ENCODE peak calls at places on chromosomes 7 and 10, in ten cellular contexts. One of them, this sample, is unnamed.

GRCh38 chr10:69885379-69886156 is 83.9 kb downstream of the COL13A1 start:
- DNase-seq in AG04450: no peak
- DNase-seq in CD8-positive, alpha-beta memory T cell: no peak
- DNase-seq in Kasumi-1: peak; percentile 4
- DNase-seq in effector memory CD4-positive, alpha-beta T cell: no peak
- DNase-seq in cardiac muscle cell: no peak
- DNase-seq in GOT3: no peak
- DNase-seq in neuronal stem cell: no peak
- DNase-seq in T follicular helper cell: no peak
- DNase-seq in GM12865: no peak
- DNase-seq in this sample: no peak

GRCh38 chr10:44983895-44984278 is 5.3 kb upstream of the DEPP1 start:
- DNase-seq in AG04450: no peak
- DNase-seq in CD8-positive, alpha-beta memory T cell: no peak
- DNase-seq in Kasumi-1: no peak
- DNase-seq in effector memory CD4-positive, alpha-beta T cell: no peak
- DNase-seq in cardiac muscle cell: no peak
- DNase-seq in GOT3: no peak
- DNase-seq in neuronal stem cell: no peak
- DNase-seq in T follicular helper cell: no peak
- DNase-seq in GM12865: no peak
- DNase-seq in this sample: no peak

GRCh38 chr7:27161214-27161720 is 4.1 kb downstream of the HOXA9 start:
- DNase-seq in AG04450: no peak
- DNase-seq in CD8-positive, alpha-beta memory T cell: no peak
- DNase-seq in Kasumi-1: peak; percentile 73
- DNase-seq in effector memory CD4-positive, alpha-beta T cell: no peak
- DNase-seq in cardiac muscle cell: no peak
- DNase-seq in GOT3: no peak
- DNase-seq in neuronal stem cell: no peak
- DNase-seq in T follicular helper cell: no peak
- DNase-seq in GM12865: no peak
- DNase-seq in this sample: no peak

GRCh38 chr7:69800495-69800894 is 202.2 kb downstream of the AUTS2 start:
- DNase-seq in AG04450: no peak
- DNase-seq in CD8-positive, alpha-beta memory T cell: no peak
- DNase-seq in Kasumi-1: no peak
- DNase-seq in effector memory CD4-positive, alpha-beta T cell: no peak
- DNase-seq in cardiac muscle cell: peak; percentile 76
- DNase-seq in GOT3: no peak
- DNase-seq in neuronal stem cell: no peak
- DNase-seq in T follicular helper cell: no peak
- DNase-seq in GM12865: no peak
- DNase-seq in this sample: no peak

GRCh38 chr7:54179321-54180029 is 362.7 kb upstream of the VSTM2A start:
- DNase-seq in AG04450: no peak
- DNase-seq in CD8-positive, alpha-beta memory T cell: no peak
- DNase-seq in Kasumi-1: no peak
- DNase-seq in effector memory CD4-positive, alpha-beta T cell: no peak
- DNase-seq in cardiac muscle cell: no peak
- DNase-seq in GOT3: no peak
- DNase-seq in neuronal stem cell: no peak
- DNase-seq in T follicular helper cell: no peak
- DNase-seq in GM12865: no peak
- DNase-seq in this sample: no peak

GRCh38 chr7:27133409-27134157 is 3.0 kb upstream of the HOXA4 start:
- DNase-seq in AG04450: no peak
- DNase-seq in CD8-positive, alpha-beta memory T cell: no peak
- DNase-seq in Kasumi-1: no peak
- DNase-seq in effector memory CD4-positive, alpha-beta T cell: no peak
- DNase-seq in cardiac muscle cell: no peak
- DNase-seq in GOT3: no peak
- DNase-seq in neuronal stem cell: no peak
- DNase-seq in T follicular helper cell: no peak
- DNase-seq in GM12865: no peak
- DNase-seq in this sample: no peak

GRCh38 chr10:97407211-97407951 is 6.2 kb upstream of the RRP12 start:
- DNase-seq in AG04450: peak; percentile 57
- DNase-seq in CD8-positive, alpha-beta memory T cell: peak; percentile 72
- DNase-seq in Kasumi-1: peak; percentile 97
- DNase-seq in effector memory CD4-positive, alpha-beta T cell: no peak
- DNase-seq in cardiac muscle cell: peak; percentile 84
- DNase-seq in GOT3: peak; percentile 73
- DNase-seq in neuronal stem cell: peak; percentile 62
- DNase-seq in T follicular helper cell: peak; percentile 47
- DNase-seq in GM12865: peak; percentile 82
- DNase-seq in this sample: peak; percentile 60

GRCh38 chr7:22856437-22856836 is 33.8 kb upstream of the TOMM7 start:
- DNase-seq in AG04450: no peak
- DNase-seq in CD8-positive, alpha-beta memory T cell: no peak
- DNase-seq in Kasumi-1: no peak
- DNase-seq in effector memory CD4-positive, alpha-beta T cell: no peak
- DNase-seq in cardiac muscle cell: no peak
- DNase-seq in GOT3: no peak
- DNase-seq in neuronal stem cell: no peak
- DNase-seq in T follicular helper cell: no peak
- DNase-seq in GM12865: no peak
- DNase-seq in this sample: no peak

GRCh38 chr10:3783313-3783689 is 1.7 kb downstream of the KLF6 start:
- DNase-seq in AG04450: peak; percentile 78
- DNase-seq in CD8-positive, alpha-beta memory T cell: peak; percentile 60
- DNase-seq in Kasumi-1: peak; percentile 67
- DNase-seq in effector memory CD4-positive, alpha-beta T cell: peak; percentile 59
- DNase-seq in cardiac muscle cell: peak; percentile 64
- DNase-seq in GOT3: no peak
- DNase-seq in neuronal stem cell: no peak
- DNase-seq in T follicular helper cell: peak; percentile 60
- DNase-seq in GM12865: peak; percentile 92
- DNase-seq in this sample: peak; percentile 65

GRCh38 chr7:127654404-127655392 is 2.7 kb downstream of the SND1 start:
- DNase-seq in AG04450: no peak
- DNase-seq in CD8-positive, alpha-beta memory T cell: no peak
- DNase-seq in Kasumi-1: peak; percentile 31
- DNase-seq in effector memory CD4-positive, alpha-beta T cell: no peak
- DNase-seq in cardiac muscle cell: no peak
- DNase-seq in GOT3: no peak
- DNase-seq in neuronal stem cell: no peak
- DNase-seq in T follicular helper cell: no peak
- DNase-seq in GM12865: peak; percentile 24
- DNase-seq in this sample: no peak

GRCh38 chr7:138478499-138478908 is 18.4 kb downstream of the TRIM24 start:
- DNase-seq in AG04450: no peak
- DNase-seq in CD8-positive, alpha-beta memory T cell: no peak
- DNase-seq in Kasumi-1: no peak
- DNase-seq in effector memory CD4-positive, alpha-beta T cell: no peak
- DNase-seq in cardiac muscle cell: no peak
- DNase-seq in GOT3: no peak
- DNase-seq in neuronal stem cell: no peak
- DNase-seq in T follicular helper cell: no peak
- DNase-seq in GM12865: peak; percentile 69
- DNase-seq in this sample: peak; percentile 29

GRCh38 chr10:130711072-130711471 is 574.9 kb downstream of the GLRX3 start:
- DNase-seq in AG04450: no peak
- DNase-seq in CD8-positive, alpha-beta memory T cell: no peak
- DNase-seq in Kasumi-1: no peak
- DNase-seq in effector memory CD4-positive, alpha-beta T cell: no peak
- DNase-seq in cardiac muscle cell: no peak
- DNase-seq in GOT3: no peak
- DNase-seq in neuronal stem cell: no peak
- DNase-seq in T follicular helper cell: no peak
- DNase-seq in GM12865: no peak
- DNase-seq in this sample: no peak

GRCh38 chr10:15700078-15700477 is 19.6 kb downstream of the ITGA8 start:
- DNase-seq in AG04450: no peak
- DNase-seq in CD8-positive, alpha-beta memory T cell: no peak
- DNase-seq in Kasumi-1: no peak
- DNase-seq in effector memory CD4-positive, alpha-beta T cell: no peak
- DNase-seq in cardiac muscle cell: no peak
- DNase-seq in GOT3: no peak
- DNase-seq in neuronal stem cell: no peak
- DNase-seq in T follicular helper cell: no peak
- DNase-seq in GM12865: no peak
- DNase-seq in this sample: no peak

GRCh38 chr10:114806572-114807391 is 14.8 kb upstream of the FHIP2A start:
- DNase-seq in AG04450: no peak
- DNase-seq in CD8-positive, alpha-beta memory T cell: no peak
- DNase-seq in Kasumi-1: no peak
- DNase-seq in effector memory CD4-positive, alpha-beta T cell: no peak
- DNase-seq in cardiac muscle cell: no peak
- DNase-seq in GOT3: no peak
- DNase-seq in neuronal stem cell: no peak
- DNase-seq in T follicular helper cell: no peak
- DNase-seq in GM12865: no peak
- DNase-seq in this sample: no peak

GRCh38 chr7:155213955-155214327 is 83.7 kb upstream of the INSIG1 start:
- DNase-seq in AG04450: no peak
- DNase-seq in CD8-positive, alpha-beta memory T cell: no peak
- DNase-seq in Kasumi-1: no peak
- DNase-seq in effector memory CD4-positive, alpha-beta T cell: no peak
- DNase-seq in cardiac muscle cell: no peak
- DNase-seq in GOT3: no peak
- DNase-seq in neuronal stem cell: no peak
- DNase-seq in T follicular helper cell: no peak
- DNase-seq in GM12865: no peak
- DNase-seq in this sample: no peak

GRCh38 chr10:23120001-23120934 is 24.9 kb downstream of the MSRB2 start:
- DNase-seq in AG04450: no peak
- DNase-seq in CD8-positive, alpha-beta memory T cell: no peak
- DNase-seq in Kasumi-1: no peak
- DNase-seq in effector memory CD4-positive, alpha-beta T cell: no peak
- DNase-seq in cardiac muscle cell: no peak
- DNase-seq in GOT3: no peak
- DNase-seq in neuronal stem cell: no peak
- DNase-seq in T follicular helper cell: no peak
- DNase-seq in GM12865: no peak
- DNase-seq in this sample: no peak